ENCODE peak calls at places on chromosomes 6 and 20, in seven cellular contexts. A is kidney, I is hepatocyte, B is Peyer's patch, U is AG04449, D is fibroblast of lung, Q is adrenal gland. R is an unnamed sample.

GRCh38 chr20:4811661-4812181 is 90.0 kb downstream of the PRND start:
- DNase-seq in A (peak; percentile 86), I (no peak), B (peak; percentile 87), U (no peak), D (no peak), Q (peak; percentile 73), R (no peak)

GRCh38 chr6:139303176-139303575 is 11.4 kb upstream of the TXLNB start:
- DNase-seq in A (no peak), I (no peak), B (no peak), U (no peak), D (peak; percentile 41), Q (no peak), R (no peak)

GRCh38 chr20:50308513-50309279 is 118.1 kb downstream of the CEBPB start:
- DNase-seq in A (peak; percentile 96), I (peak; percentile 91), B (peak; percentile 42), U (peak; percentile 98), D (peak; percentile 100), Q (peak; percentile 97), R (peak; percentile 80)

GRCh38 chr6:30981942-30982772 is 1.4 kb upstream of the MUC21 start:
- DNase-seq in A (no peak), I (peak; percentile 53), B (no peak), U (peak; percentile 23), D (peak; percentile 78), Q (peak; percentile 42), R (no peak)

GRCh38 chr6:31834704-31835375 is 7.3 kb downstream of the HSPA1B start:
- DNase-seq in A (peak; percentile 91), I (peak; percentile 86), B (peak; percentile 83), U (no peak), D (no peak), Q (peak; percentile 74), R (no peak)

GRCh38 chr20:51014797-51015722 is 7.8 kb downstream of the KCNG1 start:
- DNase-seq in A (no peak), I (peak; percentile 80), B (no peak), U (no peak), D (peak; percentile 71), Q (peak; percentile 20), R (no peak)

GRCh38 chr6:18693923-18694322 is 306.8 kb downstream of the RNF144B start:
- DNase-seq in A (no peak), I (no peak), B (no peak), U (no peak), D (no peak), Q (no peak), R (no peak)

GRCh38 chr6:16398587-16398986 is 160.2 kb downstream of the GMPR start:
- DNase-seq in A (no peak), I (no peak), B (no peak), U (no peak), D (peak; percentile 67), Q (no peak), R (no peak)

GRCh38 chr20:12207875-12208274 is 290.2 kb downstream of the BTBD3 start:
- DNase-seq in A (no peak), I (peak; percentile 31), B (no peak), U (no peak), D (peak; percentile 48), Q (no peak), R (no peak)

DNA sequence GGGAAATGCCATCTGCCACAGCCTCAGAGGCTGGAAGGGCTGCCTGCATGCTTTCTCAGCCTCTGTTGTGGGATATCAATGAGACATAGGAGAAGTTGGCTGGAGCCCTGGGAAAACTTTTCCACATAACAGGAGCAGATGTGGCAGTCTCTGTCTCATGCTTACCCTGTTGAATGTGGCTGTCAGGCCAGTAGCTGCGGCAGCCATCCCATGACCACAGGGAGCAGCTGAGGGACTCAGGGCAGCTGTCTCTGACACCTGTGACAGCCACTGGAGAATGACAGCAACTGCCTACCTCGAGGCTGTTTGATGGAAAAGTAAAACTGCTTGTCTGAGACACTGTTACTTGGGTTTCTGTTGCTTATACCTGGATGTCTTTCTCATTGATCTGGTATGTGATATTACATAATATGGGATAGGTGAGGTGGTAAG is 64.4 kb downstream of the TULP4 start:
- DNase-seq in A (no peak), I (no peak), B (no peak), U (peak; percentile 53), D (no peak), Q (no peak), R (no peak)
- H3K4me3 ChIP-seq in A (no peak overlapping the region), I (no peak overlapping the region), B (no peak overlapping the region), U (no peak overlapping the region), D (no peak overlapping the region), Q (no peak overlapping the region), R (no peak overlapping the region)

DNA sequence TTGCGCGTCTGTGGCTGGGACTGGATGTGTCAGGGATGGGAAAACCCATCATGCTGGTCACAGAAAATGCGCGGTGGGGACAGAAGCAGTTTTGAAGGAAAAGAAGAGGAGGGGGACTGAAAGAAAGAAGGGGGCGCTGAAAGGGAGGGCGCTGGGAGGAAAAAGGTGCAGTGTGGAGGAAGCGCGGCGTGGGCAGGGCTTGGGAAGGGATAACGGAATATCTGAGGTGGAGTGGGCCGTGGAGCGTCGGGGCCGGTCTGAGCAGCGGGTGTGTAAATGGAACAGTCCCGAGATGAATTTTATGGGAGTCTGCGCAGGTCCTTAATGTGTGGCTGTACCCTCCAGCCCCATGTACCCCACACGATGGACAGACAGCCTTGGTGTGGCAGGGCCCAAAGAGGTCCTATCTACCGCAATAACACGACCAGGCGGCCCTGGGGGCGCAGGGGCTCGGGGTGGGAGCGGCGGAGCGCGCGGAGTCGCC is 366 bp upstream of the SLC29A1 start:
- DNase-seq in A (no peak), I (no peak), B (no peak), U (no peak), D (no peak), Q (no peak), R (no peak)
- TF ChIP-seq CTCF in A (no peak), I (no peak), B (no peak), U (no peak), D (no peak), Q (no peak), R (no peak)

GRCh38 chr20:37356387-37356786 is 10.4 kb downstream of the SRC start:
- DNase-seq in A (no peak), I (no peak), B (no peak), U (no peak), D (peak; percentile 27), Q (peak; percentile 83), R (no peak)

GRCh38 chr20:37356961-37357371 is 11.0 kb downstream of the SRC start:
- DNase-seq in A (no peak), I (no peak), B (no peak), U (no peak), D (no peak), Q (peak; percentile 13), R (no peak)

GRCh38 chr20:37358366-37359150 is 12.6 kb downstream of the SRC start:
- DNase-seq in A (no peak), I (no peak), B (no peak), U (no peak), D (no peak), Q (peak; percentile 38), R (no peak)

GRCh38 chr20:37359331-37359730 is 13.4 kb downstream of the SRC start:
- DNase-seq in A (no peak), I (no peak), B (no peak), U (no peak), D (no peak), Q (peak; percentile 14), R (no peak)

GRCh38 chr20:37357481-37358365 is 11.8 kb downstream of the SRC start:
- DNase-seq in A (no peak), I (no peak), B (no peak), U (no peak), D (no peak), Q (peak; percentile 29), R (no peak)
- H3K4me3 ChIP-seq in A (no peak overlapping the region), I (no peak overlapping the region), B (no peak overlapping the region), U (no peak overlapping the region), D (no peak overlapping the region), Q (no peak overlapping the region), R (no peak overlapping the region)

GRCh38 chr20:13644010-13644409 is 5.3 kb upstream of the TASP1 start:
- DNase-seq in A (no peak), I (no peak), B (no peak), U (no peak), D (peak; percentile 19), Q (no peak), R (no peak)
- TF ChIP-seq CTCF in A (no peak), I (no peak), B (no peak), U (no peak), D (peak; percentile 8), Q (no peak), R (no peak)

DNA sequence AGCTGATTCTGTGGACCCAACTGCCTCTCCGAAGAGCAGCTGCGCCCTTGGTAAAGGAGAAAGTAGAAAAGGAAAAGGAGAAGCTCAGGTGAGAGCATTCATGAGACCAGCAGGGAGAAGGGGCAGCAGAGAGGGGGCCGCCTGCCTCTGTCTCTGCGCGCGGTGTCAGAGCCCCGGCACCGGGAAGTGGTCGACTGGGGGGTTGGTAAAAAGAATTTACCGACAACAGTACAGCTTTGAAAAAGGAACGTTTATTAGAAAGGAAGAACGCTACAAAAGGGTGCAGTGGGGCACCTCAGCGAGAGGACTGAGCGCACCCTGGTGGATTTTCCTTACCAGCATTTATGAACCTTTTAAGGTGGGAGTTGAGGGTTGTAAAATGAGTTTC is 61.9 kb downstream of the GPR6 start:
- DNase-seq in A (no peak), I (peak; percentile 71), B (peak; percentile 51), U (no peak), D (peak; percentile 34), Q (no peak), R (peak; percentile 13)
- H3K4me3 ChIP-seq in A (peak overlapping the region; percentile 71), I (peak overlapping the region; percentile 25), B (peak overlapping the region; percentile 47), U (peak overlapping the region; percentile 45), D (peak overlapping the region; percentile 43), Q (no peak overlapping the region), R (peak overlapping the region; percentile 61)

DNA sequence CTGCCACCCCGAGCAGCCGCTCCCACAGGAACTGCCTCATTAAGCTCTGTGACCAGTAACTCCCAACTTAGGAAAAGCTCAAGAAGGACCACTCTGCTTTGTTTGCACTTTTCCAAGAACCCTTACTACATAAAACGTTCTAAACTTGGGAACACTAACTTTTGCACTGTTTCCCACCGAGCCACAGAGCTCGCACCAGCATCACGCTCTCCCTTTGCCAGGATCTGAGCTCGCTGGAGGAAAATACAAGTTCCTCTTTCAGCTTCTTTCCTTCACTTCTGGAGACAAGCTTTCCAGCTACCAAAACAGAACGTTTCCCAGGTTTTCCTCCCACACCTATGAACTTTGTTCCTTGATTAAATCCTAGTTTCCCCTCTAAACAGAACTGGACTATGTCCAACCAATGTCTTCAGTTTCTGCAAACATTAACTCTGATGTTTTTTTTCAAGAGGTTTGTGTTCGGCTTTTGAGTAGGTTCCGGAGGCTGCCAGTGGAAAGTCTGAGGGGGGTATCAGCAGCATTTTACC is 135.3 kb downstream of the LY86 start:
- DNase-seq in A (no peak), I (peak; percentile 45), B (no peak), U (no peak), D (no peak), Q (no peak), R (peak; percentile 71)
- TF ChIP-seq CTCF in A (no peak), I (no peak), B (no peak), U (no peak), D (no peak), Q (no peak), R (no peak)

R was measured in epithelial cell of proximal tubule.